ENCODE peak calls at places on chromosome 6, in four cellular contexts. I, N, F and S are unnamed samples. For H3K9me2 and H3F3A, the result is how much of the 10 kb centered on the place peaks cover.

GRCh38 chr6:34544776-34545471 is 11.2 kb downstream of the SPDEF start:
- DNase-seq in N (no peak), F (no peak), I (no peak), S (no peak)

GRCh38 chr6:4309540-4309939 is 174.2 kb upstream of the ECI2 start:
- DNase-seq in I (no peak), N (no peak), F (no peak), S (no peak)

GRCh38 chr6:47111685-47112084 is 69.6 kb upstream of the ADGRF1 start:
- DNase-seq in N (no peak), F (peak), I (peak), S (no peak)

GRCh38 chr6:154154389-154154967 is 115.4 kb downstream of the OPRM1 start:
- DNase-seq in I (peak), N (peak), F (no peak), S (peak)

GRCh38 chr6:11552390-11552789 is 14.8 kb downstream of the TMEM170B start:
- DNase-seq in F (no peak), I (no peak), N (no peak), S (no peak)

GRCh38 chr6:71181565-71181964 is 107.0 kb upstream of the OGFRL1 start:
- DNase-seq in N (no peak), I (peak), F (peak), S (peak)

GRCh38 chr6:87641065-87641692 is 51.2 kb downstream of the ORC3 start:
- DNase-seq in F (no peak), N (no peak), I (no peak), S (peak)

GRCh38 chr6:161748535-161749386 is 474.9 kb upstream of the AGPAT4 start:
- DNase-seq in F (peak), I (peak), N (peak), S (peak)

GRCh38 chr6:134299236-134299635 is 18.7 kb downstream of the SGK1 start:
- DNase-seq in N (no peak), I (no peak), F (no peak), S (peak)

GRCh38 chr6:93021235-93021909 is 398.0 kb downstream of the EPHA7 start:
- DNase-seq in I (no peak), N (no peak), F (no peak), S (no peak)

GRCh38 chr6:161407581-161407980 is 133.7 kb upstream of the AGPAT4 start:
- DNase-seq in F (no peak), N (no peak), I (no peak), S (peak)

GRCh38 chr6:24930386-24930785 is 5.4 kb downstream of the RIPOR2 start:
- DNase-seq in F (no peak), I (no peak), N (no peak), S (peak)

GRCh38 chr6:139926711-139927110 is 552.3 kb upstream of the CITED2 start:
- DNase-seq in N (no peak), F (no peak), I (no peak), S (peak)

GRCh38 chr6:131303338-131303954 is 168.2 kb downstream of the AKAP7 start:
- DNase-seq in I (no peak), N (no peak), F (no peak), S (no peak)

GRCh38 chr6:44635486-44635885 is 248.0 kb downstream of the CDC5L start:
- DNase-seq in N (no peak), F (no peak), I (no peak), S (no peak)

GRCh38 chr6:42320762-42321161 is 103.1 kb upstream of the MRPS10 start:
- DNase-seq in F (no peak), N (no peak), I (no peak), S (no peak)

GRCh38 chr6:119495230-119495683 is 145.7 kb upstream of the MAN1A1 start:
- DNase-seq in N (peak), F (no peak), I (no peak), S (no peak)

GRCh38 chr6:113723182-113723581 is 134.0 kb upstream of the MARCKS start:
- DNase-seq in F (no peak), I (no peak), N (no peak), S (no peak)

GRCh38 chr6:113719056-113719455 is 138.1 kb upstream of the MARCKS start:
- DNase-seq in F (peak), N (no peak), I (no peak), S (peak)

GRCh38 chr6:113713665-113714064 is 143.5 kb upstream of the MARCKS start:
- DNase-seq in I (no peak), N (no peak), F (no peak), S (no peak)

GRCh38 chr6:113719545-113719944 is 137.6 kb upstream of the MARCKS start:
- DNase-seq in I (no peak), N (no peak), F (no peak), S (peak)

GRCh38 chr6:113718588-113718987 is 138.6 kb upstream of the MARCKS start:
- DNase-seq in I (no peak), F (no peak), N (no peak), S (no peak)
- H3K9me2 ChIP-seq in I (under half), F (under half), N (under half), S (under half)

GRCh38 chr6:36111526-36111925 is 18.8 kb upstream of the MAPK13 start:
- DNase-seq in N (no peak), I (no peak), F (no peak), S (no peak)
- H3K4me3 ChIP-seq in N (no peak), I (no peak), F (no peak), S (no peak)

GRCh38 chr6:158793432-158793831 is 25.7 kb downstream of the EZR start:
- DNase-seq in F (no peak), N (peak), I (peak), S (peak)
- H3F3A ChIP-seq in F (half or more), N (under half), I (under half), S (under half)

DNA sequence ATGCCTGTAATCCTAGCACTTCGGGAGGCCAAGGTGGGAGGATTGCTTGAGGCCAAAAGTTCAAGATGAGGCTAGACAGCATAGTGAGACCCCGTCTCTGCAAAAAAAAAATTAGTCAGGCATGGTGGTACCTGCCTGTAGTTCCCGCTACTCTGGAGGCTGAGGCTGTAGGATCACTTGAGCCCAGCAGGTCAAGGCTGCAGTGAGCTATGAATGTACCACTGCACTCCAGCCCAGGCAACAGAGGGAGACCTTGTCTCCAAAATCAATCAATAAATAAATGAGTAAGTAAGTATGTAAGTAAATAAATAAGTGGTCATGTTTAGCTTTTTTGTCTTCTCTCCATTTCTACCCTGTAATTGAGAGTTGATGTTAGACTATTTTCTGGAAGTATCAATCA is 336.8 kb downstream of the FARS2 start:
- DNase-seq in N (no peak), F (no peak), I (no peak), S (no peak)
- H3K9me2 ChIP-seq in N (under half), F (under half), I (under half), S (under half)